ENCODE peak calls at places on chromosome 9, in six cellular contexts. One of them, this sample, is unnamed.

GRCh38 chr9:27422435-27422834 is 101.7 kb upstream of the IFNK start:
- DNase-seq in NCI-H1417: no peak
- DNase-seq in D341Med: no peak
- DNase-seq in stimulated activated CD4-positive, alpha-beta T cell treated with anti-CD3 and anti-CD28 coated beads, Interleukin-4, amount 100 ng/mL, for 48 hours: no peak
- DNase-seq in effector memory CD8-positive, alpha-beta T cell: no peak
- DNase-seq in foreskin fibroblast: no peak
- DNase-seq in this sample: no peak

GRCh38 chr9:81108821-81109220 is 580.5 kb downstream of the TLE1 start:
- DNase-seq in NCI-H1417: no peak
- DNase-seq in D341Med: no peak
- DNase-seq in stimulated activated CD4-positive, alpha-beta T cell treated with anti-CD3 and anti-CD28 coated beads, Interleukin-4, amount 100 ng/mL, for 48 hours: no peak
- DNase-seq in effector memory CD8-positive, alpha-beta T cell: no peak
- DNase-seq in foreskin fibroblast: peak
- DNase-seq in this sample: no peak

GRCh38 chr9:129225815-129226214 is 47.8 kb upstream of the IER5L start:
- DNase-seq in NCI-H1417: no peak
- DNase-seq in D341Med: no peak
- DNase-seq in stimulated activated CD4-positive, alpha-beta T cell treated with anti-CD3 and anti-CD28 coated beads, Interleukin-4, amount 100 ng/mL, for 48 hours: no peak
- DNase-seq in effector memory CD8-positive, alpha-beta T cell: peak
- DNase-seq in foreskin fibroblast: peak
- DNase-seq in this sample: no peak

GRCh38 chr9:124285903-124286291 is 28.1 kb downstream of the NEK6 start:
- DNase-seq in NCI-H1417: no peak
- DNase-seq in D341Med: no peak
- DNase-seq in stimulated activated CD4-positive, alpha-beta T cell treated with anti-CD3 and anti-CD28 coated beads, Interleukin-4, amount 100 ng/mL, for 48 hours: peak
- DNase-seq in effector memory CD8-positive, alpha-beta T cell: peak
- DNase-seq in foreskin fibroblast: peak
- DNase-seq in this sample: no peak

GRCh38 chr9:131473198-131473885 is 29.4 kb upstream of the POMT1 start:
- DNase-seq in NCI-H1417: no peak
- DNase-seq in D341Med: no peak
- DNase-seq in stimulated activated CD4-positive, alpha-beta T cell treated with anti-CD3 and anti-CD28 coated beads, Interleukin-4, amount 100 ng/mL, for 48 hours: no peak
- DNase-seq in effector memory CD8-positive, alpha-beta T cell: no peak
- DNase-seq in foreskin fibroblast: no peak
- DNase-seq in this sample: no peak

GRCh38 chr9:96045811-96046210 is 170.3 kb downstream of the ERCC6L2 start:
- DNase-seq in NCI-H1417: no peak
- DNase-seq in D341Med: no peak
- DNase-seq in stimulated activated CD4-positive, alpha-beta T cell treated with anti-CD3 and anti-CD28 coated beads, Interleukin-4, amount 100 ng/mL, for 48 hours: no peak
- DNase-seq in effector memory CD8-positive, alpha-beta T cell: no peak
- DNase-seq in foreskin fibroblast: no peak
- DNase-seq in this sample: no peak

GRCh38 chr9:115142502-115143265 is 24.7 kb upstream of the TNC start:
- DNase-seq in NCI-H1417: no peak
- DNase-seq in D341Med: no peak
- DNase-seq in stimulated activated CD4-positive, alpha-beta T cell treated with anti-CD3 and anti-CD28 coated beads, Interleukin-4, amount 100 ng/mL, for 48 hours: no peak
- DNase-seq in effector memory CD8-positive, alpha-beta T cell: no peak
- DNase-seq in foreskin fibroblast: peak
- DNase-seq in this sample: no peak

GRCh38 chr9:94643746-94644145 is 4.4 kb upstream of the FBP1 start:
- DNase-seq in NCI-H1417: no peak
- DNase-seq in D341Med: no peak
- DNase-seq in stimulated activated CD4-positive, alpha-beta T cell treated with anti-CD3 and anti-CD28 coated beads, Interleukin-4, amount 100 ng/mL, for 48 hours: no peak
- DNase-seq in effector memory CD8-positive, alpha-beta T cell: no peak
- DNase-seq in foreskin fibroblast: no peak
- DNase-seq in this sample: no peak

GRCh38 chr9:37787059-37787458 is 2.2 kb upstream of the EXOSC3 start:
- DNase-seq in NCI-H1417: no peak
- DNase-seq in D341Med: no peak
- DNase-seq in stimulated activated CD4-positive, alpha-beta T cell treated with anti-CD3 and anti-CD28 coated beads, Interleukin-4, amount 100 ng/mL, for 48 hours: no peak
- DNase-seq in effector memory CD8-positive, alpha-beta T cell: no peak
- DNase-seq in foreskin fibroblast: no peak
- DNase-seq in this sample: no peak

GRCh38 chr9:70030156-70030555 is 13.5 kb upstream of the MAMDC2 start:
- DNase-seq in NCI-H1417: no peak
- DNase-seq in D341Med: no peak
- DNase-seq in stimulated activated CD4-positive, alpha-beta T cell treated with anti-CD3 and anti-CD28 coated beads, Interleukin-4, amount 100 ng/mL, for 48 hours: no peak
- DNase-seq in effector memory CD8-positive, alpha-beta T cell: no peak
- DNase-seq in foreskin fibroblast: peak
- DNase-seq in this sample: no peak

GRCh38 chr9:31799953-31800609 is 584.4 kb upstream of the ACO1 start:
- DNase-seq in NCI-H1417: peak
- DNase-seq in D341Med: peak
- DNase-seq in stimulated activated CD4-positive, alpha-beta T cell treated with anti-CD3 and anti-CD28 coated beads, Interleukin-4, amount 100 ng/mL, for 48 hours: no peak
- DNase-seq in effector memory CD8-positive, alpha-beta T cell: no peak
- DNase-seq in foreskin fibroblast: peak
- DNase-seq in this sample: no peak